ENCODE peak calls at places on chromosome 4, in four cellular contexts. I, M, H and K are unnamed samples.
A peak's percentile ranks its signal among the peaks of the same experiment; 100 is the strongest.

GRCh38 chr4:56505269-56506109 is at the start of gene ARL9:
- DNase-seq in I (peak; percentile 43), M (peak; percentile 85), H (peak; percentile 49), K (peak; percentile 69)

GRCh38 chr4:147776600-147777175 is 44.8 kb downstream of the ARHGAP10 start:
- DNase-seq in I (no peak), M (no peak), H (no peak), K (no peak)

GRCh38 chr4:168817418-168817817 is 192.6 kb downstream of the CBR4 start:
- DNase-seq in I (no peak), M (no peak), H (no peak), K (no peak)

GRCh38 chr4:81166431-81166830 is 48.6 kb downstream of the PRKG2 start:
- DNase-seq in I (no peak), M (peak; percentile 68), H (no peak), K (no peak)

GRCh38 chr4:159504634-159505033 is 401.8 kb downstream of the RAPGEF2 start:
- DNase-seq in I (no peak), M (no peak), H (no peak), K (peak; percentile 58)

GRCh38 chr4:10730019-10730418 is 45.5 kb upstream of the CLNK start:
- DNase-seq in I (no peak), M (no peak), H (no peak), K (no peak)

GRCh38 chr4:34108456-34108855 is 2135.9 kb downstream of the ARAP2 start:
- DNase-seq in I (no peak), M (peak; percentile 11), H (no peak), K (peak; percentile 1)

GRCh38 chr4:148043990-148044645 is 312.2 kb downstream of the ARHGAP10 start:
- DNase-seq in I (no peak), M (no peak), H (no peak), K (no peak)

GRCh38 chr4:108959497-108959896 is 196.6 kb upstream of the ETNPPL start:
- DNase-seq in I (no peak), M (no peak), H (no peak), K (peak; percentile 2)

GRCh38 chr4:181108237-181108636 is 1135.0 kb upstream of the TENM3 start:
- DNase-seq in I (no peak), M (no peak), H (no peak), K (no peak)

GRCh38 chr4:102843273-102843672 is 15.9 kb upstream of the UBE2D3 start:
- DNase-seq in I (no peak), M (no peak), H (no peak), K (no peak)

GRCh38 chr4:104976258-104976657 is 170.4 kb upstream of the TET2 start:
- DNase-seq in I (no peak), M (no peak), H (no peak), K (no peak)

GRCh38 chr4:85125688-85126087 is 159.2 kb upstream of the WDFY3 start:
- DNase-seq in I (no peak), M (no peak), H (no peak), K (no peak)

GRCh38 chr4:121950680-121951569 is 935 bp downstream of the TRPC3 start:
- DNase-seq in I (no peak), M (peak; percentile 50), H (peak; percentile 27), K (no peak)

GRCh38 chr4:90127223-90127705 is at the start of gene CCSER1:
- DNase-seq in I (no peak), M (peak; percentile 20), H (peak; percentile 86), K (no peak)

GRCh38 chr4:38242822-38243384 is 282.7 kb downstream of the PTTG2 start:
- DNase-seq in I (no peak), M (no peak), H (no peak), K (no peak)

GRCh38 chr4:7160951-7161440 is 31.3 kb upstream of the SORCS2 start:
- DNase-seq in I (no peak), M (no peak), H (no peak), K (no peak)

GRCh38 chr4:78621395-78621794 is 69.8 kb downstream of the ANXA3 start:
- DNase-seq in I (no peak), M (no peak), H (no peak), K (no peak)

GRCh38 chr4:38979511-38980230 is 52.5 kb downstream of the TMEM156 start:
- DNase-seq in I (no peak), M (peak; percentile 52), H (no peak), K (no peak)

GRCh38 chr4:21697583-21697982 is 251.0 kb downstream of the KCNIP4 start:
- DNase-seq in I (peak; percentile 39), M (peak; percentile 32), H (no peak), K (peak; percentile 53)

GRCh38 chr4:126899382-126899801 is 733.4 kb upstream of the INTU start:
- DNase-seq in I (no peak), M (peak; percentile 87), H (no peak), K (peak; percentile 81)

DNA sequence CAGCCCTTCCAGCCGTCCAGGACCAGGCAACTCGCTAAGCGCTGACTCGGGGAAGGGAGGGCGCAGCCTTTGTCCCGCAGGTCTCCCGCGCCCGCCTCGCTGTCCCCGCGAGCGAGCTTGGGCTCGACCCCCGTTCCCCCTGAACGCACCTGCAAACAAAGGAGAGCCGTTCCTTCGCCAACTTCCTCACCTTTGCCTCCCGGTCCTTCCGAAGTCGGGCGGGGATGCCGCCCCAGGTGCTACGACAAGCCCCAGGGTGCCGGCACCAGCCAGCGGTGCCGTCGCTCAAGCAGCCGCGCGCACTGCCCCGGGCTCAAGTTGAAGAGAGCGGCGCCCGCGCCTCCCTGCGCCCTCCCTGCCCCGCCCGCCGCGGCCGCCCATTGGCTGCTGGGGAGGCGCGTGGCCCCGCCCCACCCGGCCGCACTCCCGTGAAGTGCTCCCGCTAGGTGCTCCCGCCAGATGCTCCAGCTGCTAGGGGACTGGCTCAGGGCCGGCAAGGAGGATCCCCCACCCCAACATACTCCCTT is 107.1 kb downstream of the NSUN7 start:
- DNase-seq in I (peak; percentile 67), M (peak; percentile 61), H (peak; percentile 38), K (no peak)
- H3K4me3 ChIP-seq in I (peak overlapping the region; percentile 65), M (peak overlapping the region; percentile 34), H (peak overlapping the region; percentile 20), K (peak overlapping the region; percentile 38)

DNA sequence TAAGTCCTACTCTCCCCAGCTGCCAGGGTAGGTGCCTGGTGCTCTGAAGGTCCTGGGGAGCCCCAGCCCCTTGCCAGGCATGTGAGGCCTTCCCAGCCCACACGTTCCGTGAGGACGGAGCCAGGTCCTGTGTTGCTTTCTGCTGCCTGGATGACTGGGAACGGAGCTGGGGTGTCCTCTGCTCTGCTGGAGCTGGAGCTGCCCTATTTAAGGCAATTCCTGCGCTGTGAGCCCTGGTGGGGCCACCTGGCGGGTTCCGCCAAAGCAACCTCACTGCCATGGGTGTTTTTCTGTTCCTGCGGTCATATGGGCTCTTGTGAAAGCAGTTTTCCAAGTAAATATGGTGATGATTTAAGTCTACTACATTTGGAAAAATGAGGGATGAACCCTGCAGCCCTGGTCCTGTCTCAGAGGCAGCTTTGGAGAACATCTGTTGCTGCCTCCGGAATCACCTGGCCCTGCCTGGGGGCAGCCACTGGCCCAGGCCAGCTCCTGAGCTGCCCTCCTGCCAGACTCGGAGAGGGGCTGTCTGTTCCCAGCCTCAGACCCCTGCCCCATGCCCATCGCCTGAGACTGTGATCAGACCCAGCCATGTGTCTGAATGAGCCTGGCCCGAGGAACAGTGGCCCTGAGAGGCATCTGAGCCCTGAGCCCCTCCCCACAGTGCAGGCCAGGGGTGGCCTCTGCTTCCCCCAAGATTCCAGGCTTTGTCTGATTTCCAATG is 33.2 kb downstream of the FGFRL1 start:
- DNase-seq in I (no peak), M (no peak), H (no peak), K (no peak)
- H3K27me3 ChIP-seq in I (no peaks in the 10 kb centered on the region), M (no peaks in the 10 kb centered on the region), H (peaks cover 36% of the 10 kb centered on the region), K (no peaks in the 10 kb centered on the region)

GRCh38 chr4:83075271-83075670 is 39.3 kb downstream of the PLAC8 start:
- DNase-seq in I (no peak), M (peak; percentile 47), H (no peak), K (no peak)
- H3K27ac ChIP-seq in I (no peak overlapping the region), M (peak overlapping the region; percentile 39), H (peak overlapping the region; percentile 66), K (no peak overlapping the region)

DNA sequence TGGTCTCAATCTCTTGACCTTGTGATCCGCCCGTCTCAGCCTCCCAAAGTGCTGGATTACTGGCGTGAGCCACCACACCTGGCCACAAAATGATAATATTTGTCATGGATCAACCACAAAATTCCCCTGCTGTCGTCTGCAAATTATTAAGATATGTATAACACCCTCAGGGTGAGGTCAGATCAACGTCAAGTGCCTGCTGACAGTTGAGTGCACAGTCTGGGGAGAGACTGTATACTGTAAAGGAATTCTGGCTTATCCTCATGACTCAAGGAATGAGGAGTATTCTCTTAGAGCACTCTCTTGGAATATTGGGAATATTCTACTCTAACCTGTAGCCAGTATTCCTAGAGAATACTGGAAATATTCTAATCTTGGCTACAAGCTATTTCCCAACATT is 11.2 kb downstream of the EPGN start:
- DNase-seq in I (no peak), M (no peak), H (no peak), K (peak; percentile 14)
- H3K4me3 ChIP-seq in I (no peak overlapping the region), M (no peak overlapping the region), H (no peak overlapping the region), K (no peak overlapping the region)

DNA sequence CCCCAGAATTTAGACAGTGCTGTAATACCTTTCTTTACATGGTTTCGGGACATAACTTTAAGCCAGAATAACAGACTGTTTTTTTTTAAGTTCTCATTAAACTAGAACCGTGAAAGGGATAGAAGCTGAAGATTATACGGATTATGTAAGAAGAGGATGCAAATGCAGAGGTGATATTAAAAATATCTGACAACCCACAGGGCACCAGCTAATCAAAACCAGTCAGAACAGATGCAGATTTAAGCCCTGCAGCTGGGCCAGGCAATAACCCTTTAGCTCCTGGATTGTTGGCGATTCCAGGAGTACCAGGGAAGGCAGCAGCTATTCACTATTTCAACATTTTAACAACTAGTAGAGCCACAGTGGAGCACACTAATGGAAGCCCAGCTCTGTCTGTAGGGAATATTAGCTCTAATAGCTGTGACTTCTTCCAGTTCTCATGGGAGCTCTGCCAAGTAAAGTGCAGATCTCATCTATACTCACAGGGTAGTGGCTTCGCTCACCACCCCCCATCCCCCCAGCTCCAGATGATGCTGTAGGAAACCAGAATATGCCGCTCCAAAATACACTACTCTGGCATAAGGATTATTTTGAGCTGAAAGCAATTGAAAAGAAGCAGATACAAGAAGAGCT is 13.9 kb downstream of the SCD5 start:
- DNase-seq in I (no peak), M (peak; percentile 87), H (no peak), K (peak; percentile 84)
- H3K27me3 ChIP-seq in I (peaks cover 61% of the 10 kb centered on the region), M (no peaks in the 10 kb centered on the region), H (no peaks in the 10 kb centered on the region), K (no peaks in the 10 kb centered on the region)

GRCh38 chr4:67571975-67572374 is 13.4 kb downstream of the STAP1 start:
- DNase-seq in I (no peak), M (no peak), H (no peak), K (no peak)

GRCh38 chr4:67570537-67570936 is 12.0 kb downstream of the STAP1 start:
- DNase-seq in I (no peak), M (no peak), H (no peak), K (no peak)

GRCh38 chr4:67566335-67566734 is 7.8 kb downstream of the STAP1 start:
- DNase-seq in I (no peak), M (peak; percentile 9), H (no peak), K (no peak)

GRCh38 chr4:67565284-67565683 is 6.8 kb downstream of the STAP1 start:
- DNase-seq in I (no peak), M (peak; percentile 65), H (no peak), K (no peak)

GRCh38 chr4:67568820-67569219 is 10.3 kb downstream of the STAP1 start:
- DNase-seq in I (no peak), M (peak; percentile 41), H (no peak), K (no peak)
- H3K27ac ChIP-seq in I (no peak overlapping the region), M (no peak overlapping the region), H (no peak overlapping the region), K (no peak overlapping the region)

GRCh38 chr4:163492951-163493504 is 1.5 kb upstream of the TMA16 start:
- DNase-seq in I (no peak), M (peak; percentile 4), H (no peak), K (no peak)
- H3K4me3 ChIP-seq in I (no peak overlapping the region), M (no peak overlapping the region), H (no peak overlapping the region), K (no peak overlapping the region)